ENCODE peak calls at places on chromosomes 2 and 18, in eight cellular contexts. One of them, this sample, is unnamed. For H3K4me1, the result is how much of the 10 kb centered on the place peaks cover.

GRCh38 chr2:202494300-202494699 is 118.2 kb downstream of the BMPR2 start:
- DNase-seq in Peyer's patch: no peak
- DNase-seq in tibial nerve: no peak
- DNase-seq in HCT116: no peak
- DNase-seq in stomach: no peak
- DNase-seq in spleen: no peak
- DNase-seq in breast epithelium: no peak
- DNase-seq in thyroid gland: no peak
- DNase-seq in this sample: no peak

GRCh38 chr2:112706170-112706664 is 14.6 kb upstream of the NT5DC4 start:
- DNase-seq in Peyer's patch: no peak
- DNase-seq in tibial nerve: no peak
- DNase-seq in HCT116: no peak
- DNase-seq in stomach: no peak
- DNase-seq in spleen: no peak
- DNase-seq in breast epithelium: no peak
- DNase-seq in thyroid gland: no peak
- DNase-seq in this sample: no peak

GRCh38 chr2:172085460-172086159 is at the start of gene DLX1:
- DNase-seq in Peyer's patch: no peak
- DNase-seq in tibial nerve: peak
- DNase-seq in HCT116: no peak
- DNase-seq in stomach: no peak
- DNase-seq in spleen: peak
- DNase-seq in breast epithelium: no peak
- DNase-seq in thyroid gland: no peak
- DNase-seq in this sample: no peak

GRCh38 chr18:62713651-62714247 is 1.6 kb upstream of the PHLPP1 start:
- DNase-seq in Peyer's patch: no peak
- DNase-seq in tibial nerve: no peak
- DNase-seq in HCT116: no peak
- DNase-seq in stomach: no peak
- DNase-seq in spleen: peak
- DNase-seq in breast epithelium: no peak
- DNase-seq in thyroid gland: peak
- DNase-seq in this sample: no peak

GRCh38 chr2:25313711-25314513 is 27.8 kb downstream of the DNMT3A start:
- DNase-seq in Peyer's patch: no peak
- DNase-seq in tibial nerve: no peak
- DNase-seq in HCT116: no peak
- DNase-seq in stomach: no peak
- DNase-seq in spleen: no peak
- DNase-seq in breast epithelium: no peak
- DNase-seq in thyroid gland: no peak
- DNase-seq in this sample: no peak

GRCh38 chr18:23137788-23138216 is 2.5 kb downstream of the CABLES1 start:
- DNase-seq in Peyer's patch: no peak
- DNase-seq in tibial nerve: no peak
- DNase-seq in HCT116: no peak
- DNase-seq in stomach: no peak
- DNase-seq in spleen: no peak
- DNase-seq in breast epithelium: no peak
- DNase-seq in thyroid gland: peak
- DNase-seq in this sample: no peak

GRCh38 chr2:42962521-42962953 is 170.2 kb upstream of the HAAO start:
- DNase-seq in Peyer's patch: peak
- DNase-seq in tibial nerve: no peak
- DNase-seq in HCT116: no peak
- DNase-seq in stomach: no peak
- DNase-seq in spleen: no peak
- DNase-seq in breast epithelium: no peak
- DNase-seq in thyroid gland: no peak
- DNase-seq in this sample: no peak

GRCh38 chr2:98457045-98457696 is 12.5 kb downstream of the INPP4A start:
- DNase-seq in Peyer's patch: no peak
- DNase-seq in tibial nerve: no peak
- DNase-seq in HCT116: no peak
- DNase-seq in stomach: no peak
- DNase-seq in spleen: no peak
- DNase-seq in breast epithelium: no peak
- DNase-seq in thyroid gland: no peak
- DNase-seq in this sample: no peak

GRCh38 chr2:151063271-151063670 is 198.4 kb downstream of the RBM43 start:
- DNase-seq in Peyer's patch: no peak
- DNase-seq in tibial nerve: no peak
- DNase-seq in HCT116: no peak
- DNase-seq in stomach: no peak
- DNase-seq in spleen: no peak
- DNase-seq in breast epithelium: no peak
- DNase-seq in thyroid gland: no peak
- DNase-seq in this sample: no peak

GRCh38 chr2:235554936-235555335 is 61.1 kb downstream of the AGAP1 start:
- DNase-seq in Peyer's patch: no peak
- DNase-seq in tibial nerve: no peak
- DNase-seq in HCT116: no peak
- DNase-seq in stomach: no peak
- DNase-seq in spleen: peak
- DNase-seq in breast epithelium: no peak
- DNase-seq in thyroid gland: no peak
- DNase-seq in this sample: no peak

GRCh38 chr2:204109681-204110080 is 173.1 kb downstream of the ICOS start:
- DNase-seq in Peyer's patch: no peak
- DNase-seq in tibial nerve: no peak
- DNase-seq in HCT116: no peak
- DNase-seq in stomach: no peak
- DNase-seq in spleen: no peak
- DNase-seq in breast epithelium: no peak
- DNase-seq in thyroid gland: no peak
- DNase-seq in this sample: no peak

GRCh38 chr2:73250872-73251846 is 17.1 kb downstream of the CCT7 start:
- DNase-seq in Peyer's patch: no peak
- DNase-seq in tibial nerve: no peak
- DNase-seq in HCT116: no peak
- DNase-seq in stomach: no peak
- DNase-seq in spleen: no peak
- DNase-seq in breast epithelium: no peak
- DNase-seq in thyroid gland: no peak
- DNase-seq in this sample: no peak

GRCh38 chr2:73254343-73255006 is 20.4 kb downstream of the CCT7 start:
- DNase-seq in Peyer's patch: no peak
- DNase-seq in tibial nerve: no peak
- DNase-seq in HCT116: no peak
- DNase-seq in stomach: no peak
- DNase-seq in spleen: no peak
- DNase-seq in breast epithelium: no peak
- DNase-seq in thyroid gland: no peak
- DNase-seq in this sample: no peak

GRCh38 chr2:73253400-73253799 is 19.3 kb downstream of the CCT7 start:
- DNase-seq in Peyer's patch: no peak
- DNase-seq in tibial nerve: no peak
- DNase-seq in HCT116: no peak
- DNase-seq in stomach: no peak
- DNase-seq in spleen: no peak
- DNase-seq in breast epithelium: no peak
- DNase-seq in thyroid gland: no peak
- DNase-seq in this sample: no peak

GRCh38 chr2:73253901-73254300 is 19.8 kb downstream of the CCT7 start:
- DNase-seq in Peyer's patch: no peak
- DNase-seq in tibial nerve: no peak
- DNase-seq in HCT116: no peak
- DNase-seq in stomach: no peak
- DNase-seq in spleen: no peak
- DNase-seq in breast epithelium: no peak
- DNase-seq in thyroid gland: no peak
- DNase-seq in this sample: no peak

GRCh38 chr2:73252238-73253027 is 18.3 kb downstream of the CCT7 start:
- DNase-seq in Peyer's patch: no peak
- DNase-seq in tibial nerve: no peak
- DNase-seq in HCT116: no peak
- DNase-seq in stomach: no peak
- DNase-seq in spleen: no peak
- DNase-seq in breast epithelium: no peak
- DNase-seq in thyroid gland: no peak
- DNase-seq in this sample: no peak
- TF ChIP-seq POLR2A in Peyer's patch: no peak
- TF ChIP-seq POLR2A in tibial nerve: no peak
- TF ChIP-seq POLR2A in HCT116: no peak
- TF ChIP-seq POLR2A in stomach: no peak
- TF ChIP-seq POLR2A in spleen: no peak
- TF ChIP-seq POLR2A in breast epithelium: no peak
- TF ChIP-seq POLR2A in thyroid gland: no peak
- TF ChIP-seq POLR2A in this sample: no peak

GRCh38 chr2:205778326-205778725 is 96.0 kb downstream of the NRP2 start:
- DNase-seq in Peyer's patch: no peak
- DNase-seq in tibial nerve: no peak
- DNase-seq in HCT116: no peak
- DNase-seq in stomach: no peak
- DNase-seq in spleen: no peak
- DNase-seq in breast epithelium: no peak
- DNase-seq in thyroid gland: no peak
- DNase-seq in this sample: no peak

GRCh38 chr2:205785507-205786222 is 103.4 kb downstream of the NRP2 start:
- DNase-seq in Peyer's patch: no peak
- DNase-seq in tibial nerve: peak
- DNase-seq in HCT116: no peak
- DNase-seq in stomach: no peak
- DNase-seq in spleen: no peak
- DNase-seq in breast epithelium: no peak
- DNase-seq in thyroid gland: peak
- DNase-seq in this sample: no peak

GRCh38 chr2:205780645-205781044 is 98.3 kb downstream of the NRP2 start:
- DNase-seq in Peyer's patch: no peak
- DNase-seq in tibial nerve: no peak
- DNase-seq in HCT116: no peak
- DNase-seq in stomach: no peak
- DNase-seq in spleen: no peak
- DNase-seq in breast epithelium: no peak
- DNase-seq in thyroid gland: no peak
- DNase-seq in this sample: no peak

GRCh38 chr2:205783872-205784510 is 101.7 kb downstream of the NRP2 start:
- DNase-seq in Peyer's patch: no peak
- DNase-seq in tibial nerve: no peak
- DNase-seq in HCT116: no peak
- DNase-seq in stomach: no peak
- DNase-seq in spleen: no peak
- DNase-seq in breast epithelium: no peak
- DNase-seq in thyroid gland: no peak
- DNase-seq in this sample: no peak

GRCh38 chr2:205781244-205781643 is 98.9 kb downstream of the NRP2 start:
- DNase-seq in Peyer's patch: no peak
- DNase-seq in tibial nerve: no peak
- DNase-seq in HCT116: no peak
- DNase-seq in stomach: no peak
- DNase-seq in spleen: no peak
- DNase-seq in breast epithelium: no peak
- DNase-seq in thyroid gland: peak
- DNase-seq in this sample: no peak
- H3K4me1 ChIP-seq in Peyer's patch: under half
- H3K4me1 ChIP-seq in tibial nerve: under half
- H3K4me1 ChIP-seq in HCT116: under half
- H3K4me1 ChIP-seq in stomach: under half
- H3K4me1 ChIP-seq in spleen: under half
- H3K4me1 ChIP-seq in breast epithelium: under half
- H3K4me1 ChIP-seq in thyroid gland: under half
- H3K4me1 ChIP-seq in this sample: under half

GRCh38 chr2:46460991-46461715 is 18.2 kb upstream of the TMEM247 start:
- DNase-seq in Peyer's patch: peak
- DNase-seq in tibial nerve: peak
- DNase-seq in HCT116: peak
- DNase-seq in stomach: peak
- DNase-seq in spleen: peak
- DNase-seq in breast epithelium: peak
- DNase-seq in thyroid gland: peak
- DNase-seq in this sample: peak

GRCh38 chr2:46460241-46460921 is 19.0 kb upstream of the TMEM247 start:
- DNase-seq in Peyer's patch: no peak
- DNase-seq in tibial nerve: peak
- DNase-seq in HCT116: no peak
- DNase-seq in stomach: peak
- DNase-seq in spleen: no peak
- DNase-seq in breast epithelium: peak
- DNase-seq in thyroid gland: peak
- DNase-seq in this sample: peak

GRCh38 chr2:46459694-46460093 is 19.7 kb upstream of the TMEM247 start:
- DNase-seq in Peyer's patch: no peak
- DNase-seq in tibial nerve: no peak
- DNase-seq in HCT116: no peak
- DNase-seq in stomach: no peak
- DNase-seq in spleen: no peak
- DNase-seq in breast epithelium: no peak
- DNase-seq in thyroid gland: no peak
- DNase-seq in this sample: no peak

GRCh38 chr2:46462936-46463335 is 16.4 kb upstream of the TMEM247 start:
- DNase-seq in Peyer's patch: no peak
- DNase-seq in tibial nerve: no peak
- DNase-seq in HCT116: no peak
- DNase-seq in stomach: no peak
- DNase-seq in spleen: no peak
- DNase-seq in breast epithelium: no peak
- DNase-seq in thyroid gland: no peak
- DNase-seq in this sample: no peak

GRCh38 chr2:46461716-46462171 is 17.6 kb upstream of the TMEM247 start:
- DNase-seq in Peyer's patch: no peak
- DNase-seq in tibial nerve: no peak
- DNase-seq in HCT116: no peak
- DNase-seq in stomach: no peak
- DNase-seq in spleen: no peak
- DNase-seq in breast epithelium: no peak
- DNase-seq in thyroid gland: no peak
- DNase-seq in this sample: no peak
- TF ChIP-seq CTCF in Peyer's patch: no peak
- TF ChIP-seq CTCF in tibial nerve: peak
- TF ChIP-seq CTCF in HCT116: no peak
- TF ChIP-seq CTCF in stomach: no peak
- TF ChIP-seq CTCF in spleen: no peak
- TF ChIP-seq CTCF in breast epithelium: no peak
- TF ChIP-seq CTCF in thyroid gland: no peak
- TF ChIP-seq CTCF in this sample: peak

GRCh38 chr2:241677392-241677791 is 9.2 kb downstream of the DTYMK start:
- DNase-seq in Peyer's patch: no peak
- DNase-seq in tibial nerve: no peak
- DNase-seq in HCT116: no peak
- DNase-seq in stomach: no peak
- DNase-seq in spleen: peak
- DNase-seq in breast epithelium: no peak
- DNase-seq in thyroid gland: no peak
- DNase-seq in this sample: no peak

GRCh38 chr2:241678784-241679540 is 7.7 kb downstream of the DTYMK start:
- DNase-seq in Peyer's patch: no peak
- DNase-seq in tibial nerve: no peak
- DNase-seq in HCT116: no peak
- DNase-seq in stomach: no peak
- DNase-seq in spleen: no peak
- DNase-seq in breast epithelium: no peak
- DNase-seq in thyroid gland: no peak
- DNase-seq in this sample: no peak

GRCh38 chr2:241680044-241680443 is 6.6 kb downstream of the DTYMK start:
- DNase-seq in Peyer's patch: no peak
- DNase-seq in tibial nerve: no peak
- DNase-seq in HCT116: no peak
- DNase-seq in stomach: no peak
- DNase-seq in spleen: no peak
- DNase-seq in breast epithelium: no peak
- DNase-seq in thyroid gland: no peak
- DNase-seq in this sample: no peak

GRCh38 chr2:241678307-241678706 is 8.3 kb downstream of the DTYMK start:
- DNase-seq in Peyer's patch: no peak
- DNase-seq in tibial nerve: no peak
- DNase-seq in HCT116: no peak
- DNase-seq in stomach: no peak
- DNase-seq in spleen: peak
- DNase-seq in breast epithelium: peak
- DNase-seq in thyroid gland: no peak
- DNase-seq in this sample: no peak

GRCh38 chr2:241680827-241681599 is 5.6 kb downstream of the DTYMK start:
- DNase-seq in Peyer's patch: no peak
- DNase-seq in tibial nerve: peak
- DNase-seq in HCT116: no peak
- DNase-seq in stomach: no peak
- DNase-seq in spleen: no peak
- DNase-seq in breast epithelium: no peak
- DNase-seq in thyroid gland: no peak
- DNase-seq in this sample: no peak
- TF ChIP-seq POLR2A in Peyer's patch: no peak
- TF ChIP-seq POLR2A in tibial nerve: no peak
- TF ChIP-seq POLR2A in HCT116: no peak
- TF ChIP-seq POLR2A in stomach: no peak
- TF ChIP-seq POLR2A in spleen: no peak
- TF ChIP-seq POLR2A in breast epithelium: no peak
- TF ChIP-seq POLR2A in thyroid gland: no peak
- TF ChIP-seq POLR2A in this sample: no peak

This sample was measured in heart left ventricle.